ENCODE peak calls at places on chromosomes 13 and 19, in six cellular contexts. N is C1 segment of cervical spinal cord; G is RKO; X is amygdala; Q is stimulated activated CD8-positive, alpha-beta memory T cell treated with anti-CD3 and anti-CD28 coated beads, Interleukin-4, amount 100 ng/mL, for 4 hours; W is CD8-positive, alpha-beta T cell. R is an unnamed sample.

GRCh38 chr13:97386832-97387486 is 47.0 kb upstream of the RAP2A start:
- DNase-seq in N (no peak), W (peak), Q (no peak), G (no peak), X (no peak), R (no peak)

GRCh38 chr19:58350001-58350801 is 3.1 kb downstream of the A1BG start:
- DNase-seq in Q (no peak), G (no peak), N (no peak), W (no peak), X (no peak), R (no peak)

GRCh38 chr19:48501961-48502719 is 9.5 kb downstream of the LMTK3 start:
- DNase-seq in X (no peak), N (peak), G (peak), Q (no peak), W (peak), R (peak)

GRCh38 chr19:35236638-35237400 is 8.3 kb upstream of the FAM187B start:
- DNase-seq in Q (no peak), X (no peak), W (peak), G (no peak), N (no peak), R (no peak)

GRCh38 chr19:11380653-11381534 is 3.2 kb downstream of the EPOR start:
- DNase-seq in Q (peak), G (peak), N (peak), X (peak), W (peak), R (peak)

GRCh38 chr13:34913040-34913439 is 29.0 kb upstream of the NBEA start:
- DNase-seq in G (no peak), X (no peak), W (no peak), N (no peak), Q (no peak), R (no peak)

GRCh38 chr19:47514151-47514868 is 553 bp downstream of the NAPA start:
- DNase-seq in W (no peak), G (peak), Q (no peak), X (no peak), N (peak), R (no peak)

GRCh38 chr13:75437582-75438318 is 44.2 kb downstream of the TBC1D4 start:
- DNase-seq in W (no peak), X (no peak), G (no peak), N (no peak), Q (no peak), R (no peak)

GRCh38 chr19:8206147-8207087 is 2.8 kb upstream of the CERS4 start:
- DNase-seq in X (no peak), Q (no peak), W (no peak), N (no peak), G (no peak), R (no peak)

GRCh38 chr13:41145136-41145908 is 12.7 kb upstream of the KBTBD6 start:
- DNase-seq in Q (no peak), G (no peak), N (no peak), W (no peak), X (no peak), R (no peak)

GRCh38 chr19:30648321-30648720 is 276.1 kb downstream of the ZNF536 start:
- DNase-seq in N (no peak), G (peak), X (no peak), W (no peak), Q (no peak), R (no peak)

GRCh38 chr13:112238436-112238995 is 137.6 kb upstream of the SPACA7 start:
- DNase-seq in N (no peak), Q (no peak), W (no peak), G (no peak), X (no peak), R (no peak)

GRCh38 chr13:87827479-87827878 is 156.3 kb downstream of the SLITRK5 start:
- DNase-seq in N (no peak), X (no peak), W (no peak), Q (no peak), G (peak), R (no peak)

GRCh38 chr19:10390652-10391286 is 10.4 kb upstream of the TYK2 start:
- DNase-seq in Q (peak), W (peak), G (peak), N (no peak), X (peak), R (no peak)

GRCh38 chr19:45154064-45154827 is 6.5 kb downstream of the NKPD1 start:
- DNase-seq in Q (no peak), W (no peak), N (no peak), G (peak), X (no peak), R (no peak)

GRCh38 chr13:44795176-44795575 is 194.1 kb downstream of the NUFIP1 start:
- DNase-seq in W (no peak), N (no peak), G (no peak), X (no peak), Q (no peak), R (no peak)

GRCh38 chr19:2700660-2701360 is 1.7 kb downstream of the GNG7 start:
- DNase-seq in Q (no peak), G (no peak), W (no peak), X (no peak), N (no peak), R (no peak)

GRCh38 chr13:68323106-68323505 is 1093.0 kb upstream of the PCDH9 start:
- DNase-seq in N (no peak), X (no peak), G (no peak), W (no peak), Q (no peak), R (no peak)

GRCh38 chr19:49364083-49364687 is 508 bp downstream of the DKKL1 start:
- DNase-seq in N (no peak), W (no peak), Q (no peak), X (no peak), G (no peak), R (no peak)

GRCh38 chr13:99969934-99970760 is 1.4 kb downstream of the ZIC5 start:
- DNase-seq in N (no peak), W (peak), X (no peak), G (peak), Q (peak), R (no peak)

GRCh38 chr19:56663931-56664500 is 7.5 kb downstream of the ZNF835 start:
- DNase-seq in G (no peak), N (no peak), X (no peak), Q (no peak), W (no peak), R (no peak)

GRCh38 chr19:34217952-34218817 is 36.2 kb upstream of the GARRE1 start:
- DNase-seq in G (no peak), X (no peak), Q (peak), N (no peak), W (peak), R (no peak)

GRCh38 chr19:6476155-6476895 is 5.3 kb downstream of the DENND1C start:
- DNase-seq in G (no peak), W (peak), X (peak), N (no peak), Q (no peak), R (no peak)

GRCh38 chr19:21851596-21852345 is 15.8 kb upstream of the ZNF43 start:
- DNase-seq in N (peak), Q (peak), W (peak), X (peak), G (no peak), R (peak)

GRCh38 chr13:102626928-102627327 is 30.1 kb downstream of the TPP2 start:
- DNase-seq in W (no peak), G (no peak), Q (no peak), N (no peak), X (no peak), R (no peak)

GRCh38 chr13:109628251-109628699 is 158.1 kb downstream of the IRS2 start:
- DNase-seq in W (no peak), Q (no peak), X (no peak), N (no peak), G (peak), R (no peak)

GRCh38 chr13:50866817-50867640 is 23.5 kb upstream of the DLEU7 start:
- DNase-seq in W (no peak), X (no peak), Q (no peak), N (no peak), G (no peak), R (no peak)

GRCh38 chr13:99686157-99686572 is 184.9 kb downstream of the TM9SF2 start:
- DNase-seq in Q (no peak), N (no peak), G (no peak), X (no peak), W (no peak), R (no peak)

GRCh38 chr13:41544824-41545707 is 87.7 kb downstream of the RGCC start:
- DNase-seq in X (no peak), W (no peak), G (no peak), Q (no peak), N (no peak), R (no peak)

GRCh38 chr13:100513987-100514670 is 74.5 kb downstream of the GGACT start:
- DNase-seq in G (no peak), N (no peak), X (no peak), Q (no peak), W (no peak), R (no peak)

GRCh38 chr13:112879283-112879833 is 89.7 kb upstream of the MCF2L start:
- DNase-seq in Q (no peak), W (no peak), N (no peak), X (no peak), G (no peak), R (no peak)

GRCh38 chr13:80363890-80364503 is 23.1 kb upstream of the SPRY2 start:
- DNase-seq in G (peak), Q (no peak), W (no peak), X (no peak), N (no peak), R (no peak)

GRCh38 chr13:62837895-62838294 is 1422.2 kb upstream of the PCDH20 start:
- DNase-seq in X (no peak), G (no peak), Q (no peak), W (no peak), N (no peak), R (no peak)

GRCh38 chr19:34253711-34254551 is 423 bp upstream of the GARRE1 start:
- DNase-seq in N (peak), X (peak), G (peak), Q (no peak), W (no peak), R (no peak)

GRCh38 chr13:24683833-24684599 is 3.8 kb downstream of the ATP12A start:
- DNase-seq in W (peak), G (peak), Q (no peak), N (peak), X (peak), R (peak)

R was measured in GM12864.